ENCODE peak calls at places on chromosomes 11 and 22, in seven cellular contexts. N is SK-N-SH, R is GM12878, S is H1, X is K562, A is HepG2, V is HCT116. K is an unnamed sample.

GRCh38 chr11:124961972-124962609 is 8.1 kb downstream of the CCDC15 start:
- DNase-seq in N (peak; percentile 60), R (peak; percentile 51), S (no peak), X (peak; percentile 77), A (peak; percentile 78), V (peak; percentile 71), K (peak; percentile 93)

GRCh38 chr11:77064648-77065217 is 2.0 kb upstream of the CAPN5 start:
- DNase-seq in N (no peak), R (no peak), S (no peak), X (no peak), A (no peak), V (no peak), K (no peak)

GRCh38 chr11:57477507-57478189 is 17.3 kb downstream of the RTN4RL2 start:
- DNase-seq in N (no peak), R (no peak), S (no peak), X (no peak), A (no peak), V (no peak), K (peak; percentile 96)

GRCh38 chr11:14414470-14415461 is 55.8 kb upstream of the RRAS2 start:
- DNase-seq in N (no peak), R (peak; percentile 41), S (no peak), X (peak; percentile 71), A (no peak), V (no peak), K (no peak)

GRCh38 chr22:44728761-44729261 is 23.6 kb upstream of the ARHGAP8 start:
- DNase-seq in N (peak; percentile 36), R (no peak), S (no peak), X (no peak), A (no peak), V (no peak), K (no peak)

GRCh38 chr11:69392104-69392653 is 89.3 kb upstream of the LINC01488 start:
- DNase-seq in N (no peak), R (no peak), S (no peak), X (no peak), A (no peak), V (no peak), K (no peak)

GRCh38 chr22:23786752-23787599 is at the start of gene SMARCB1:
- DNase-seq in N (peak; percentile 98), R (no peak), S (no peak), X (peak; percentile 90), A (peak; percentile 70), V (peak; percentile 61), K (peak; percentile 90)

GRCh38 chr11:77517226-77517625 is 43.3 kb upstream of the PAK1 start:
- DNase-seq in N (no peak), R (no peak), S (no peak), X (no peak), A (no peak), V (no peak), K (no peak)

GRCh38 chr11:100735949-100736675 is 49.0 kb downstream of the ARHGAP42 start:
- DNase-seq in N (no peak), R (no peak), S (no peak), X (no peak), A (no peak), V (no peak), K (no peak)

GRCh38 chr11:3627291-3627690 is 14.5 kb downstream of the ART5 start:
- DNase-seq in N (no peak), R (no peak), S (no peak), X (no peak), A (no peak), V (no peak), K (no peak)

GRCh38 chr11:58675344-58676155 is 53.1 kb downstream of the CNTF start:
- DNase-seq in N (peak; percentile 65), R (no peak), S (peak; percentile 36), X (peak; percentile 84), A (peak; percentile 32), V (peak; percentile 51), K (peak; percentile 79)

DNA sequence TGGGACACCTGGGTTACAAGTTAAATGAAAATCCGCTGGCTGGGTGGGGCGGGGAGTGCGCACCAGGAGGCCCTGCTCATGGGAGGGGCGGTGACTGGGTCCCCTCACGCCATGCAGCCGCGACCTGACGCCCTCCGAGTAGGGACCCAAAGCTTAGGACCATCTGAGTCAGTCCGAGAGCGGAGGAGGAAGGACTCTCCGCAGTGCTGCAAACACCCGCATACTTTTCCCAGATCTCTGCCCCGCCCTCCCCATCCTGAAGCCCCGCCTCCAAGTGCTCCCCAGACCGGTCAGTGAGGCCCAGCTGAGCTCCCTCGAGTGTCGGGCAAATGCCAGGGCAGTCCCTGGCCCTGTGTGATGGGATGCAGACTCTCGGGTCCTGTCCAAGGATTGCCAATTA is 6.6 kb upstream of the FLI1 start:
- DNase-seq in N (peak; percentile 58), R (no peak), S (no peak), X (peak; percentile 5), A (no peak), V (no peak), K (peak; percentile 54)
- TF ChIP-seq JUND in N (no peak), R (no peak), S (no peak), X (no peak), A (no peak), V (no peak), K (no peak)

GRCh38 chr11:92475316-92475715 is 250.7 kb downstream of the FAT3 start:
- DNase-seq in N (no peak), R (no peak), S (no peak), X (no peak), A (no peak), V (no peak), K (no peak)
- TF ChIP-seq JUND in N (no peak), R (no peak), S (no peak), X (no peak), A (no peak), V (no peak), K (no peak)

DNA sequence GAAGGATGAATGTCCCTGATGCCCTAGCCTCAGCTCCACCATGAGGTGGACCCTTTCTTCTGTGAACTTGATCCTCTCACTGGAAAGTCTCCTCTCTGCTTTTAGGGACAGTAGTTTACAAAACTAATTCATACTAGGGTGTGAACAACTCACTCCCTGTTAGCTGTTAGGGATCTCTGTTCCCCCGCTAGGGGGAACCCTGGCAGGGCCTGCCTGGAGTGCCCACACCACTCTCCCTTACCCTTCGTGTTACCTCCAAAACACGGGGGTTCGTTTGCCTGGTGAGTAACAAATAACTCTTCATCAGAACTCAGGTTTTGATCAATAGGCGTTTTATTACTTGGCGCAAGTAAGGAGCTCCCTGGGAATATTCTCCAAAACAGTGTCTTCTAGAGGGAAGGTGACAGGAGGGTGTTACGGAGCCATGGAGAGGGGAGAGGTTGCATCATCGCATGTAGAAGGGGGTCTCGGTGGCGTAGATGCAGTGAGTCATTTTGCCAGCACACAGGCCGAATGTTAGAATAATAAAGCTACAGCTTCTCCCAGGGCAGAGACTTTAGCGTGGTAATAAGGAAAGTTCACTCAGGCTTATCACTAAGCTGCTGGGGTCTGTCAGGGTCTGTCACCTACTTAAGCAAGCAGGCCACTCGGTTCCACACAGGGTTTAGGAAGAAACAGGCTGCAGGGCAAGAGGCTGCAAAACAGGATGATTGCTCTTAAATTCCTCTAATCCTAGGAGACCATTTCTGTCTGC is 45.8 kb downstream of the C11orf96 start:
- DNase-seq in N (no peak), R (no peak), S (no peak), X (peak; percentile 38), A (no peak), V (no peak), K (no peak)
- TF ChIP-seq JUND in N (no peak), R (no peak), S (no peak), X (no peak), A (no peak), V (no peak), K (no peak)

GRCh38 chr22:28952857-28953256 is 69.5 kb downstream of the ZNRF3 start:
- DNase-seq in N (no peak), R (no peak), S (no peak), X (no peak), A (no peak), V (no peak), K (peak; percentile 26)
- TF ChIP-seq JUND in N (peak; percentile 40), R (no peak), S (no peak), X (no peak), A (no peak), V (no peak), K (no peak)

GRCh38 chr11:67267188-67268035 is 1.1 kb downstream of the GRK2 start:
- DNase-seq in N (peak; percentile 54), R (no peak), S (no peak), X (no peak), A (peak; percentile 61), V (no peak), K (no peak)

GRCh38 chr11:67265633-67266423 is 445 bp upstream of the GRK2 start:
- DNase-seq in N (peak; percentile 94), R (no peak), S (no peak), X (peak; percentile 84), A (peak; percentile 44), V (no peak), K (peak; percentile 79)

GRCh38 chr11:67264886-67265632 is 1.2 kb upstream of the GRK2 start:
- DNase-seq in N (no peak), R (no peak), S (no peak), X (no peak), A (no peak), V (no peak), K (no peak)

GRCh38 chr11:67268036-67268683 is 1.9 kb downstream of the GRK2 start:
- DNase-seq in N (no peak), R (peak; percentile 78), S (no peak), X (no peak), A (no peak), V (no peak), K (no peak)

GRCh38 chr11:67266424-67267187 is at the start of gene GRK2:
- DNase-seq in N (peak; percentile 88), R (no peak), S (no peak), X (peak; percentile 61), A (no peak), V (no peak), K (peak; percentile 67)
- TF ChIP-seq JUND in N (no peak), R (no peak), S (no peak), X (no peak), A (no peak), V (no peak), K (no peak)

GRCh38 chr11:18754308-18754707 is 28.3 kb upstream of the IGSF22 start:
- DNase-seq in N (no peak), R (no peak), S (no peak), X (no peak), A (no peak), V (no peak), K (no peak)
- TF ChIP-seq JUND in N (no peak), R (no peak), S (no peak), X (no peak), A (no peak), V (no peak), K (no peak)

GRCh38 chr11:128551641-128552335 is 35.6 kb downstream of the ETS1 start:
- DNase-seq in N (no peak), R (peak; percentile 99), S (no peak), X (no peak), A (no peak), V (no peak), K (no peak)
- TF ChIP-seq JUND in N (no peak), R (peak; percentile 86), S (no peak), X (no peak), A (no peak), V (no peak), K (no peak)

DNA sequence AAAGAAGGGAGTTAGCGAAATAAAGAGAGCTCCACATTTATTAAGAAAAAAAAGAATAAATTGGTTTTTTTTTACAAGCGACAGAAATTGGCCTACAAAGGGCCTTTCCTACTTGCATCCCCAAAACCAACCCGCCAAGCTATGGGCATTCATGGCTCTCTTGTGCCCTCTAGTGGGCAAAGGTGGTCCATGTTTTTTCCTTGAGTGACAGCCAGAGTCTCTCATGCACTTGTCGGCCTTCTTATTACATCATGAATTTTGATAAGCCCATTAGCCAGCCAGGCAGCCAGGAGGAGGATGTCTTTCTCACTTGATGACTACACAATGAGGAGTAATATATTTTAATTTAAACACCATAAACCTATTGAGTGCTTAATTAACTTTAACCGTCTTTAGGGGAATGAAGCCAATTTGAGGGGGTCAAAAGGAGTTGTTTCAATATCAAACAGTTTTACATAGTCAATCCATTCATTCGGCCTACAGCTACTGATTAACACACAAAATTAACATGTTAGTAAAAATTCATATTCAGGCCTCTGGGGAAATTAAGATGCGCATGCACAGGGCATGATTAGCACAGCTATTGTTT is 85.4 kb downstream of the RCN1 start:
- DNase-seq in N (peak; percentile 72), R (peak; percentile 64), S (peak; percentile 59), X (peak; percentile 86), A (peak; percentile 69), V (peak; percentile 90), K (peak; percentile 89)
- TF ChIP-seq JUND in N (no peak), R (no peak), S (no peak), X (no peak), A (no peak), V (no peak), K (no peak)